ENCODE peak calls at places on chromosome 12, in eight cellular contexts. P, A, E, J, S, L, M and X are unnamed samples. For H3K4me1, the result is how much of the 10 kb centered on the place peaks cover.

GRCh38 chr12:2783936-2784600 is 10.7 kb upstream of the FKBP4 start:
- DNase-seq in P (peak), A (peak), E (peak), J (peak), S (no peak), L (peak), M (no peak), X (peak)

GRCh38 chr12:55818140-55818728 is 393 bp downstream of the ORMDL2 start:
- DNase-seq in P (no peak), A (no peak), E (no peak), J (no peak), S (no peak), L (no peak), M (peak), X (no peak)

GRCh38 chr12:109824731-109825130 is 8.5 kb downstream of the TRPV4 start:
- DNase-seq in P (no peak), A (no peak), E (no peak), J (no peak), S (no peak), L (no peak), M (no peak), X (no peak)

GRCh38 chr12:11446372-11446771 is 51.0 kb upstream of the PRB2 start:
- DNase-seq in P (no peak), A (no peak), E (no peak), J (no peak), S (no peak), L (no peak), M (no peak), X (no peak)

GRCh38 chr12:130993759-130994670 is 40.3 kb downstream of the ADGRD1 start:
- DNase-seq in P (peak), A (no peak), E (peak), J (no peak), S (no peak), L (no peak), M (no peak), X (no peak)

GRCh38 chr12:100503228-100503628 is 29.6 kb downstream of the NR1H4 start:
- DNase-seq in P (no peak), A (no peak), E (no peak), J (no peak), S (no peak), L (no peak), M (no peak), X (no peak)

GRCh38 chr12:109612975-109613502 is 39.4 kb downstream of the MVK start:
- DNase-seq in P (no peak), A (peak), E (no peak), J (no peak), S (no peak), L (no peak), M (no peak), X (no peak)

GRCh38 chr12:79415754-79416435 is 274.9 kb downstream of the PAWR start:
- DNase-seq in P (no peak), A (no peak), E (no peak), J (no peak), S (no peak), L (no peak), M (peak), X (no peak)

GRCh38 chr12:13948631-13949030 is 32.8 kb downstream of the GRIN2B start:
- DNase-seq in P (no peak), A (no peak), E (no peak), J (no peak), S (no peak), L (no peak), M (no peak), X (no peak)

GRCh38 chr12:129531004-129531403 is 372.8 kb downstream of the TMEM132D start:
- DNase-seq in P (no peak), A (no peak), E (no peak), J (no peak), S (peak), L (no peak), M (no peak), X (no peak)

GRCh38 chr12:24948452-24948815 is 467 bp downstream of the BCAT1 start:
- DNase-seq in P (no peak), A (peak), E (no peak), J (peak), S (no peak), L (no peak), M (no peak), X (no peak)

GRCh38 chr12:120230326-120230973 is 29.5 kb upstream of the RPLP0 start:
- DNase-seq in P (peak), A (peak), E (peak), J (peak), S (no peak), L (peak), M (peak), X (peak)

GRCh38 chr12:1501695-1502440 is 92.5 kb downstream of the FBXL14 start:
- DNase-seq in P (no peak), A (no peak), E (no peak), J (no peak), S (no peak), L (no peak), M (no peak), X (no peak)

GRCh38 chr12:57896139-57896436 is 45.3 kb upstream of the ATP23 start:
- DNase-seq in P (peak), A (peak), E (no peak), J (peak), S (no peak), L (no peak), M (no peak), X (no peak)

GRCh38 chr12:2682301-2683282 is 112.2 kb upstream of the FKBP4 start:
- DNase-seq in P (peak), A (peak), E (no peak), J (peak), S (no peak), L (no peak), M (peak), X (no peak)

GRCh38 chr12:98369601-98370000 is 145.8 kb upstream of the TMPO start:
- DNase-seq in P (no peak), A (peak), E (no peak), J (no peak), S (no peak), L (no peak), M (no peak), X (no peak)

GRCh38 chr12:77685112-77685511 is 145.6 kb upstream of the NAV3 start:
- DNase-seq in P (peak), A (peak), E (no peak), J (peak), S (no peak), L (peak), M (no peak), X (no peak)

GRCh38 chr12:56278905-56279304 is 12.2 kb downstream of the COQ10A start:
- DNase-seq in P (no peak), A (no peak), E (no peak), J (no peak), S (no peak), L (no peak), M (no peak), X (no peak)

GRCh38 chr12:113151655-113152054 is 2.1 kb downstream of the CFAP73 start:
- DNase-seq in P (no peak), A (no peak), E (no peak), J (no peak), S (no peak), L (no peak), M (no peak), X (no peak)

GRCh38 chr12:15428632-15429031 is 106.3 kb downstream of the PTPRO start:
- DNase-seq in P (no peak), A (peak), E (no peak), J (no peak), S (no peak), L (no peak), M (no peak), X (no peak)

GRCh38 chr12:116931665-116932064 is 20.9 kb downstream of the FBXW8 start:
- DNase-seq in P (no peak), A (no peak), E (no peak), J (no peak), S (no peak), L (no peak), M (peak), X (no peak)

GRCh38 chr12:75489613-75490210 is 9.2 kb downstream of the GLIPR1 start:
- DNase-seq in P (no peak), A (peak), E (no peak), J (no peak), S (no peak), L (no peak), M (no peak), X (no peak)

GRCh38 chr12:124648710-124649384 is 81.4 kb upstream of the NCOR2 start:
- DNase-seq in P (no peak), A (no peak), E (no peak), J (no peak), S (no peak), L (no peak), M (no peak), X (no peak)

GRCh38 chr12:83018063-83018462 is 331.4 kb downstream of the TMTC2 start:
- DNase-seq in P (no peak), A (no peak), E (no peak), J (no peak), S (no peak), L (no peak), M (no peak), X (no peak)

GRCh38 chr12:114408881-114409795 is 3.2 kb upstream of the TBX5 start:
- DNase-seq in P (no peak), A (peak), E (peak), J (no peak), S (no peak), L (peak), M (no peak), X (no peak)

GRCh38 chr12:50589650-50590435 is 85.1 kb downstream of the DIP2B start:
- DNase-seq in P (no peak), A (peak), E (no peak), J (no peak), S (no peak), L (no peak), M (no peak), X (no peak)

GRCh38 chr12:113019045-113019444 is 37.5 kb upstream of the DTX1 start:
- DNase-seq in P (no peak), A (peak), E (no peak), J (no peak), S (no peak), L (no peak), M (no peak), X (no peak)

GRCh38 chr12:124125472-124125871 is 152.5 kb downstream of the ZNF664 start:
- DNase-seq in P (no peak), A (no peak), E (no peak), J (no peak), S (no peak), L (no peak), M (no peak), X (no peak)

GRCh38 chr12:123278150-123278627 is 6.5 kb upstream of the CDK2AP1 start:
- DNase-seq in P (no peak), A (no peak), E (no peak), J (no peak), S (no peak), L (no peak), M (no peak), X (no peak)

GRCh38 chr12:23757541-23757962 is 191.9 kb downstream of the SOX5 start:
- DNase-seq in P (no peak), A (no peak), E (no peak), J (no peak), S (no peak), L (no peak), M (no peak), X (no peak)

GRCh38 chr12:10717410-10717809 is 5.7 kb downstream of the YBX3 start:
- DNase-seq in P (no peak), A (peak), E (no peak), J (no peak), S (no peak), L (no peak), M (no peak), X (no peak)

GRCh38 chr12:115375188-115375991 is 691.4 kb upstream of the TBX3 start:
- DNase-seq in P (no peak), A (peak), E (no peak), J (no peak), S (no peak), L (no peak), M (no peak), X (no peak)

GRCh38 chr12:51913071-51914033 is 6.0 kb downstream of the ACVRL1 start:
- DNase-seq in P (no peak), A (no peak), E (no peak), J (no peak), S (no peak), L (no peak), M (no peak), X (no peak)

GRCh38 chr12:56521590-56522371 is at the start of gene RBMS2:
- DNase-seq in P (peak), A (peak), E (peak), J (peak), S (peak), L (peak), M (peak), X (peak)

GRCh38 chr12:94623161-94623920 is 27.0 kb downstream of the TMCC3 start:
- DNase-seq in P (no peak), A (no peak), E (no peak), J (no peak), S (no peak), L (no peak), M (no peak), X (no peak)

GRCh38 chr12:94622475-94622874 is 27.9 kb downstream of the TMCC3 start:
- DNase-seq in P (no peak), A (peak), E (no peak), J (peak), S (no peak), L (no peak), M (peak), X (no peak)

GRCh38 chr12:94625531-94625930 is 24.8 kb downstream of the TMCC3 start:
- DNase-seq in P (no peak), A (no peak), E (no peak), J (no peak), S (no peak), L (no peak), M (peak), X (no peak)

DNA sequence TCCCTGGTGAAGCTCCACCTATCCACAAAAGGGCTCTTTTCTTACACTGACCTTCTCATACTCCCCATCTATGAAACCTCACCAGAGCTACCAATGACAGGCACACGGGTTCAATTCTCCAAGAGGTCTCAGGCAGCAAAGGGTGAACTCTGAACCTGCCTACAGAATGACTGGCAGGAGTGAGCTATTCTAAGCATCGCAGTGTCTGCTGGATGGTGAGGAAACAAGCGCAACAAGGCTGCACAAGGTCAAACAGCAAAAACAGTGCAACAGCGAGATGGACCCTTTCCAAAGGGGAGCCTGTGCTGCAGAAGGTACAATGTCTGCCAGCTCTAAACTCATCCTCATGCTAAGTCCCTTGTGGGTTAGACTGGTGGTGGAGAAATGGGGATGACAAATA is 22.0 kb downstream of the TMCC3 start:
- DNase-seq in P (no peak), A (no peak), E (no peak), J (peak), S (no peak), L (no peak), M (no peak), X (no peak)
- H3K4me1 ChIP-seq in P (under half), A (under half), E (under half), J (under half), S (under half), L (under half), M (under half), X (under half)

GRCh38 chr12:32589165-32589891 is 89.8 kb upstream of the DNM1L start:
- DNase-seq in P (no peak), A (no peak), E (no peak), J (no peak), S (no peak), L (no peak), M (no peak), X (no peak)
- H3K4me3 ChIP-seq in P (no peak), A (no peak), E (no peak), J (no peak), S (no peak), L (no peak), M (no peak), X (no peak)

GRCh38 chr12:104462325-104462724 is 5.6 kb downstream of the CHST11 start:
- DNase-seq in P (no peak), A (no peak), E (no peak), J (no peak), S (no peak), L (no peak), M (no peak), X (no peak)
- H3K4me1 ChIP-seq in P (under half), A (under half), E (half or more), J (half or more), S (under half), L (under half), M (half or more), X (under half)

GRCh38 chr12:22283006-22283506 is 51.5 kb downstream of the ST8SIA1 start:
- DNase-seq in P (no peak), A (peak), E (no peak), J (no peak), S (no peak), L (no peak), M (no peak), X (no peak)
- H3K4me3 ChIP-seq in P (no peak), A (no peak), E (no peak), J (no peak), S (no peak), L (peak), M (no peak), X (no peak)

DNA sequence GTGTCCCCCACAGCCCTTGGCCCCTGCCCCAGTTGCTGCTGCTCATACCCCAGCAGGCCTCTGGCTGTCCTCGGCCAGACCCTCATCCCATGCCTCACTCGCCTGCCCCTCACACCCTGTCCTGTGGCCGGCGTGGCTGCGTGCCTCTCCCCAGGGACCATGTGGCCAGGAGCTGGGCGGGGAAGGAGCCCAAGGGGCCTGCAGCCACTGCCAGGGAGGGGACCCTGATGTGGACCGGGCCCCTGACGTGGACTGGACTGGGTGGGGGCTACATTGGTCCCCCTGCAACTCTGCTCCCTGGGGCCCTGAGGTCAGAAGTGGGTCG is 10.9 kb downstream of the FBRSL1 start:
- DNase-seq in P (no peak), A (no peak), E (no peak), J (no peak), S (no peak), L (no peak), M (no peak), X (no peak)
- H3K4me1 ChIP-seq in P (half or more), A (under half), E (half or more), J (half or more), S (under half), L (half or more), M (under half), X (half or more)